ENCODE peak calls at places on chromosomes 11 and 22, in four cellular contexts. Y, N, W and A are unnamed samples.

GRCh38 chr22:48536691-48537591 is 1290.7 kb downstream of the BRD1 start:
- DNase-seq in Y (no peak), N (no peak), W (no peak), A (no peak)

GRCh38 chr22:50010676-50011446 is 1.7 kb downstream of the IL17REL start:
- DNase-seq in Y (no peak), N (no peak), W (no peak), A (no peak)

GRCh38 chr11:12499071-12499470 is 121.7 kb downstream of the PARVA start:
- DNase-seq in Y (no peak), N (no peak), W (no peak), A (no peak)

GRCh38 chr11:48052183-48053040 is 72.1 kb downstream of the PTPRJ start:
- DNase-seq in Y (no peak), N (peak; percentile 19), W (no peak), A (no peak)

GRCh38 chr11:109612481-109612880 is 190.5 kb downstream of the C11orf87 start:
- DNase-seq in Y (no peak), N (no peak), W (no peak), A (no peak)

GRCh38 chr11:78110830-78111229 is 28.6 kb downstream of the ALG8 start:
- DNase-seq in Y (no peak), N (no peak), W (no peak), A (no peak)

GRCh38 chr11:83662494-83662893 is 376.3 kb upstream of the CCDC90B start:
- DNase-seq in Y (no peak), N (no peak), W (no peak), A (no peak)

GRCh38 chr22:49699476-49699875 is 128.2 kb downstream of the BRD1 start:
- DNase-seq in Y (no peak), N (no peak), W (no peak), A (no peak)

GRCh38 chr11:86152006-86152862 is 83.3 kb upstream of the PICALM start:
- DNase-seq in Y (no peak), N (no peak), W (no peak), A (no peak)

GRCh38 chr11:77361184-77361583 is 59.7 kb upstream of the GDPD4 start:
- DNase-seq in Y (no peak), N (no peak), W (no peak), A (no peak)

GRCh38 chr11:119236490-119236889 is 30.4 kb downstream of the CBL start:
- DNase-seq in Y (no peak), N (no peak), W (no peak), A (no peak)

GRCh38 chr11:132448334-132448995 is 1078.0 kb downstream of the NTM start:
- DNase-seq in Y (no peak), N (no peak), W (no peak), A (no peak)

GRCh38 chr22:25475554-25476022 is 88.9 kb upstream of the GRK3 start:
- DNase-seq in Y (no peak), N (no peak), W (no peak), A (no peak)

GRCh38 chr11:576791-577610 is 731 bp downstream of the PHRF1 start:
- DNase-seq in Y (no peak), N (no peak), W (no peak), A (no peak)

GRCh38 chr11:130549393-130549999 is 101.1 kb downstream of the ADAMTS15 start:
- DNase-seq in Y (no peak), N (no peak), W (no peak), A (no peak)

GRCh38 chr11:13098067-13098466 is 89.0 kb downstream of the RASSF10 start:
- DNase-seq in Y (no peak), N (no peak), W (peak; percentile 42), A (no peak)

GRCh38 chr22:26374645-26375044 is 54.4 kb upstream of the ASPHD2 start:
- DNase-seq in Y (no peak), N (no peak), W (no peak), A (no peak)

GRCh38 chr22:46450931-46451660 is 86.3 kb downstream of the CELSR1 start:
- DNase-seq in Y (no peak), N (no peak), W (no peak), A (no peak)

GRCh38 chr22:45376009-45376408 is 37.4 kb downstream of the SMC1B start:
- DNase-seq in Y (no peak), N (no peak), W (no peak), A (no peak)

GRCh38 chr11:17700991-17701390 is 18.4 kb upstream of the MYOD1 start:
- DNase-seq in Y (no peak), N (no peak), W (no peak), A (no peak)

GRCh38 chr11:94681140-94681539 is 87.0 kb upstream of the AMOTL1 start:
- DNase-seq in Y (no peak), N (no peak), W (no peak), A (no peak)

GRCh38 chr22:33561149-33561807 is 359.0 kb downstream of the LARGE1 start:
- DNase-seq in Y (no peak), N (no peak), W (peak; percentile 53), A (no peak)

GRCh38 chr11:70912226-70912840 is 340.0 kb downstream of the SHANK2 start:
- DNase-seq in Y (no peak), N (no peak), W (no peak), A (no peak)

GRCh38 chr11:35623708-35624168 is 5.5 kb downstream of the FJX1 start:
- DNase-seq in Y (no peak), N (no peak), W (no peak), A (no peak)

GRCh38 chr11:126440792-126441514 is 85.5 kb downstream of the ST3GAL4 start:
- DNase-seq in Y (peak; percentile 91), N (peak; percentile 43), W (peak; percentile 55), A (peak; percentile 46)

GRCh38 chr11:114366331-114367243 is 33.7 kb downstream of the C11orf71 start:
- DNase-seq in Y (no peak), N (no peak), W (no peak), A (no peak)

GRCh38 chr11:118076754-118077281 is at the start of gene TMPRSS4:
- DNase-seq in Y (no peak), N (peak; percentile 61), W (no peak), A (no peak)

GRCh38 chr11:134584706-134585445 is 172.8 kb upstream of the B3GAT1 start:
- DNase-seq in Y (no peak), N (no peak), W (no peak), A (no peak)

GRCh38 chr11:9004310-9004945 is 627 bp upstream of the NRIP3 start:
- DNase-seq in Y (no peak), N (no peak), W (no peak), A (no peak)

GRCh38 chr11:120499088-120499487 is 12.5 kb upstream of the GRIK4 start:
- DNase-seq in Y (no peak), N (no peak), W (no peak), A (no peak)

GRCh38 chr11:106961518-106961917 is 56.8 kb downstream of the GUCY1A2 start:
- DNase-seq in Y (no peak), N (no peak), W (no peak), A (no peak)

GRCh38 chr22:44409211-44409648 is 88.8 kb downstream of the RTL6 start:
- DNase-seq in Y (no peak), N (no peak), W (no peak), A (no peak)

GRCh38 chr22:22812031-22812905 is 75.3 kb upstream of the IGLL5 start:
- DNase-seq in Y (no peak), N (no peak), W (no peak), A (no peak)

GRCh38 chr11:66072518-66072917 is 2.4 kb downstream of the PACS1 start:
- DNase-seq in Y (no peak), N (no peak), W (no peak), A (no peak)
- H3K4me3 ChIP-seq in Y (no peak overlapping the region), N (no peak overlapping the region), W (no peak overlapping the region), A (peak overlapping the region; percentile 73)

DNA sequence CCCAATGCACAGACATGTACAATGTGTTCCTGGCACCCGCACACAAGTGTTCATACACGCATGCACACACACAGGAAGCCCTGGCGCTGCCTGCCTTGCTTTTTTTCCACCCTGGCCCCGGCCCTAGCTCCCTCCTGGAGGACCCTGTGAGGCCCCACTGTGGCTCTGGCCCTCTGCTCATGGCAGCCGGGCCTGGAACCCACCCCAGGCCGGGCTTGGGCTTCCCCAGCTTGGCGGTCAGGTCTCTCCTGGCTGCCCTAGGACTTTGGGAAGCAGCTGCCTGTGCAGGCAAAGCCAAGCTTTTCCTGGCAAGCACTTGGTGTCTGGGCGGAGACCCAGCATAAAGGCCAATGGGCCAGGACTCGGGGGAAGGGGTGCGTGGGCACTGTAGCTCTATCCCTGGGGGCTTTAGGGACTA is 30.5 kb downstream of the CD82 start:
- DNase-seq in Y (no peak), N (no peak), W (no peak), A (no peak)
- TF ChIP-seq TCF7L2 in Y (no peak), N (no peak), W (no peak), A (no peak)

GRCh38 chr11:2146051-2146450 is 6.9 kb upstream of the IGF2 start:
- DNase-seq in Y (no peak), N (no peak), W (no peak), A (no peak)
- H3K4me3 ChIP-seq in Y (no peak overlapping the region), N (no peak overlapping the region), W (no peak overlapping the region), A (no peak overlapping the region)

GRCh38 chr22:37148031-37148651 is 1.6 kb downstream of the IL2RB start:
- DNase-seq in Y (no peak), N (no peak), W (no peak), A (no peak)
- TF ChIP-seq TCF7L2 in Y (no peak), N (no peak), W (no peak), A (no peak)